ENCODE peak calls at places on chromosomes 11 and 22, in six cellular contexts. One of them, this sample, is unnamed.

GRCh38 chr11:94198718-94199117 is 70.1 kb downstream of the PANX1 start:
- ATAC-seq in right cardiac atrium: no peak
- ATAC-seq in HCT116: no peak
- ATAC-seq in left lung: no peak
- ATAC-seq in mucosa of descending colon: no peak
- ATAC-seq in stimulated activated naive CD8-positive, alpha-beta T cell treated with anti-CD3 and anti-CD28 coated beads, Interleukin-15, Interleukin-2, amounts not matched to agents 100 U/mL and 50 U/mL, for 24 hours: no peak
- ATAC-seq in this sample: no peak

GRCh38 chr22:29136715-29137700 is 64.2 kb downstream of the KREMEN1 start:
- ATAC-seq in left lung: no peak
- ATAC-seq in stimulated activated naive CD8-positive, alpha-beta T cell treated with anti-CD3 and anti-CD28 coated beads, Interleukin-15, Interleukin-2, amounts not matched to agents 100 U/mL and 50 U/mL, for 24 hours: no peak
- ATAC-seq in right cardiac atrium: no peak
- ATAC-seq in mucosa of descending colon: no peak
- ATAC-seq in HCT116: no peak
- ATAC-seq in this sample: no peak

GRCh38 chr11:116792869-116793475 is 1.3 kb upstream of the APOA5 start:
- ATAC-seq in stimulated activated naive CD8-positive, alpha-beta T cell treated with anti-CD3 and anti-CD28 coated beads, Interleukin-15, Interleukin-2, amounts not matched to agents 100 U/mL and 50 U/mL, for 24 hours: no peak
- ATAC-seq in mucosa of descending colon: no peak
- ATAC-seq in right cardiac atrium: no peak
- ATAC-seq in HCT116: no peak
- ATAC-seq in left lung: no peak
- ATAC-seq in this sample: no peak

GRCh38 chr11:124951341-124951740 is 2.7 kb upstream of the CCDC15 start:
- ATAC-seq in right cardiac atrium: no peak
- ATAC-seq in left lung: no peak
- ATAC-seq in mucosa of descending colon: no peak
- ATAC-seq in HCT116: no peak
- ATAC-seq in stimulated activated naive CD8-positive, alpha-beta T cell treated with anti-CD3 and anti-CD28 coated beads, Interleukin-15, Interleukin-2, amounts not matched to agents 100 U/mL and 50 U/mL, for 24 hours: no peak
- ATAC-seq in this sample: no peak

GRCh38 chr11:67015048-67015447 is 7.9 kb upstream of the SYT12 start:
- ATAC-seq in stimulated activated naive CD8-positive, alpha-beta T cell treated with anti-CD3 and anti-CD28 coated beads, Interleukin-15, Interleukin-2, amounts not matched to agents 100 U/mL and 50 U/mL, for 24 hours: no peak
- ATAC-seq in mucosa of descending colon: no peak
- ATAC-seq in right cardiac atrium: no peak
- ATAC-seq in HCT116: no peak
- ATAC-seq in left lung: no peak
- ATAC-seq in this sample: no peak

GRCh38 chr22:22835242-22835641 is 52.4 kb upstream of the IGLL5 start:
- ATAC-seq in mucosa of descending colon: no peak
- ATAC-seq in HCT116: no peak
- ATAC-seq in stimulated activated naive CD8-positive, alpha-beta T cell treated with anti-CD3 and anti-CD28 coated beads, Interleukin-15, Interleukin-2, amounts not matched to agents 100 U/mL and 50 U/mL, for 24 hours: no peak
- ATAC-seq in right cardiac atrium: no peak
- ATAC-seq in left lung: no peak
- ATAC-seq in this sample: no peak

GRCh38 chr11:25625094-25625493 is 706.8 kb upstream of the ANO3 start:
- ATAC-seq in mucosa of descending colon: no peak
- ATAC-seq in left lung: no peak
- ATAC-seq in right cardiac atrium: no peak
- ATAC-seq in stimulated activated naive CD8-positive, alpha-beta T cell treated with anti-CD3 and anti-CD28 coated beads, Interleukin-15, Interleukin-2, amounts not matched to agents 100 U/mL and 50 U/mL, for 24 hours: no peak
- ATAC-seq in HCT116: no peak
- ATAC-seq in this sample: no peak

GRCh38 chr11:120566176-120566575 is 54.6 kb downstream of the GRIK4 start:
- ATAC-seq in left lung: no peak
- ATAC-seq in mucosa of descending colon: no peak
- ATAC-seq in stimulated activated naive CD8-positive, alpha-beta T cell treated with anti-CD3 and anti-CD28 coated beads, Interleukin-15, Interleukin-2, amounts not matched to agents 100 U/mL and 50 U/mL, for 24 hours: no peak
- ATAC-seq in right cardiac atrium: no peak
- ATAC-seq in HCT116: peak
- ATAC-seq in this sample: no peak

GRCh38 chr11:14544611-14545010 is 24.4 kb upstream of the PSMA1 start:
- ATAC-seq in stimulated activated naive CD8-positive, alpha-beta T cell treated with anti-CD3 and anti-CD28 coated beads, Interleukin-15, Interleukin-2, amounts not matched to agents 100 U/mL and 50 U/mL, for 24 hours: peak
- ATAC-seq in right cardiac atrium: no peak
- ATAC-seq in mucosa of descending colon: no peak
- ATAC-seq in HCT116: no peak
- ATAC-seq in left lung: no peak
- ATAC-seq in this sample: peak

GRCh38 chr11:9138612-9139579 is 47.5 kb upstream of the SCUBE2 start:
- ATAC-seq in mucosa of descending colon: peak
- ATAC-seq in left lung: peak
- ATAC-seq in right cardiac atrium: peak
- ATAC-seq in HCT116: peak
- ATAC-seq in stimulated activated naive CD8-positive, alpha-beta T cell treated with anti-CD3 and anti-CD28 coated beads, Interleukin-15, Interleukin-2, amounts not matched to agents 100 U/mL and 50 U/mL, for 24 hours: no peak
- ATAC-seq in this sample: no peak

GRCh38 chr22:33401291-33401690 is 343.1 kb upstream of the SYN3 start:
- ATAC-seq in right cardiac atrium: no peak
- ATAC-seq in stimulated activated naive CD8-positive, alpha-beta T cell treated with anti-CD3 and anti-CD28 coated beads, Interleukin-15, Interleukin-2, amounts not matched to agents 100 U/mL and 50 U/mL, for 24 hours: no peak
- ATAC-seq in HCT116: no peak
- ATAC-seq in left lung: no peak
- ATAC-seq in mucosa of descending colon: no peak
- ATAC-seq in this sample: no peak

GRCh38 chr11:132402056-132402684 is 1031.8 kb downstream of the NTM start:
- ATAC-seq in HCT116: no peak
- ATAC-seq in mucosa of descending colon: peak
- ATAC-seq in right cardiac atrium: peak
- ATAC-seq in left lung: peak
- ATAC-seq in stimulated activated naive CD8-positive, alpha-beta T cell treated with anti-CD3 and anti-CD28 coated beads, Interleukin-15, Interleukin-2, amounts not matched to agents 100 U/mL and 50 U/mL, for 24 hours: no peak
- ATAC-seq in this sample: no peak

GRCh38 chr22:27880778-27881394 is 38.2 kb downstream of the PITPNB start:
- ATAC-seq in right cardiac atrium: peak
- ATAC-seq in stimulated activated naive CD8-positive, alpha-beta T cell treated with anti-CD3 and anti-CD28 coated beads, Interleukin-15, Interleukin-2, amounts not matched to agents 100 U/mL and 50 U/mL, for 24 hours: peak
- ATAC-seq in mucosa of descending colon: peak
- ATAC-seq in HCT116: peak
- ATAC-seq in left lung: peak
- ATAC-seq in this sample: no peak

GRCh38 chr22:40560551-40560950 is 76.0 kb downstream of the MRTFA start:
- ATAC-seq in mucosa of descending colon: no peak
- ATAC-seq in left lung: no peak
- ATAC-seq in right cardiac atrium: no peak
- ATAC-seq in stimulated activated naive CD8-positive, alpha-beta T cell treated with anti-CD3 and anti-CD28 coated beads, Interleukin-15, Interleukin-2, amounts not matched to agents 100 U/mL and 50 U/mL, for 24 hours: no peak
- ATAC-seq in HCT116: no peak
- ATAC-seq in this sample: no peak

GRCh38 chr11:117218133-117218915 is 13.5 kb downstream of the PCSK7 start:
- ATAC-seq in stimulated activated naive CD8-positive, alpha-beta T cell treated with anti-CD3 and anti-CD28 coated beads, Interleukin-15, Interleukin-2, amounts not matched to agents 100 U/mL and 50 U/mL, for 24 hours: no peak
- ATAC-seq in mucosa of descending colon: no peak
- ATAC-seq in left lung: no peak
- ATAC-seq in HCT116: no peak
- ATAC-seq in right cardiac atrium: peak
- ATAC-seq in this sample: no peak

GRCh38 chr11:73270855-73271477 is 1.2 kb upstream of the P2RY6 start:
- ATAC-seq in left lung: no peak
- ATAC-seq in stimulated activated naive CD8-positive, alpha-beta T cell treated with anti-CD3 and anti-CD28 coated beads, Interleukin-15, Interleukin-2, amounts not matched to agents 100 U/mL and 50 U/mL, for 24 hours: no peak
- ATAC-seq in HCT116: no peak
- ATAC-seq in right cardiac atrium: no peak
- ATAC-seq in mucosa of descending colon: no peak
- ATAC-seq in this sample: no peak

GRCh38 chr11:98423933-98424332 is 596.8 kb upstream of the CNTN5 start:
- ATAC-seq in mucosa of descending colon: no peak
- ATAC-seq in HCT116: no peak
- ATAC-seq in right cardiac atrium: no peak
- ATAC-seq in left lung: no peak
- ATAC-seq in stimulated activated naive CD8-positive, alpha-beta T cell treated with anti-CD3 and anti-CD28 coated beads, Interleukin-15, Interleukin-2, amounts not matched to agents 100 U/mL and 50 U/mL, for 24 hours: no peak
- ATAC-seq in this sample: no peak

GRCh38 chr11:47087801-47088200 is 88.9 kb downstream of the ARFGAP2 start:
- ATAC-seq in stimulated activated naive CD8-positive, alpha-beta T cell treated with anti-CD3 and anti-CD28 coated beads, Interleukin-15, Interleukin-2, amounts not matched to agents 100 U/mL and 50 U/mL, for 24 hours: no peak
- ATAC-seq in mucosa of descending colon: peak
- ATAC-seq in HCT116: no peak
- ATAC-seq in right cardiac atrium: no peak
- ATAC-seq in left lung: no peak
- ATAC-seq in this sample: no peak

GRCh38 chr11:33941637-33942160 is 49.8 kb upstream of the LMO2 start:
- ATAC-seq in stimulated activated naive CD8-positive, alpha-beta T cell treated with anti-CD3 and anti-CD28 coated beads, Interleukin-15, Interleukin-2, amounts not matched to agents 100 U/mL and 50 U/mL, for 24 hours: no peak
- ATAC-seq in right cardiac atrium: peak
- ATAC-seq in left lung: peak
- ATAC-seq in HCT116: peak
- ATAC-seq in mucosa of descending colon: peak
- ATAC-seq in this sample: no peak

GRCh38 chr11:17875908-17876307 is 136.9 kb downstream of the SERGEF start:
- ATAC-seq in left lung: no peak
- ATAC-seq in mucosa of descending colon: no peak
- ATAC-seq in stimulated activated naive CD8-positive, alpha-beta T cell treated with anti-CD3 and anti-CD28 coated beads, Interleukin-15, Interleukin-2, amounts not matched to agents 100 U/mL and 50 U/mL, for 24 hours: no peak
- ATAC-seq in HCT116: no peak
- ATAC-seq in right cardiac atrium: no peak
- ATAC-seq in this sample: no peak

GRCh38 chr11:2677127-2677526 is 22.7 kb downstream of the KCNQ1OT1 start:
- ATAC-seq in stimulated activated naive CD8-positive, alpha-beta T cell treated with anti-CD3 and anti-CD28 coated beads, Interleukin-15, Interleukin-2, amounts not matched to agents 100 U/mL and 50 U/mL, for 24 hours: no peak
- ATAC-seq in mucosa of descending colon: peak
- ATAC-seq in right cardiac atrium: no peak
- ATAC-seq in left lung: peak
- ATAC-seq in HCT116: no peak
- ATAC-seq in this sample: peak

GRCh38 chr22:49724030-49724892 is 103.4 kb downstream of the BRD1 start:
- ATAC-seq in left lung: no peak
- ATAC-seq in HCT116: no peak
- ATAC-seq in mucosa of descending colon: peak
- ATAC-seq in stimulated activated naive CD8-positive, alpha-beta T cell treated with anti-CD3 and anti-CD28 coated beads, Interleukin-15, Interleukin-2, amounts not matched to agents 100 U/mL and 50 U/mL, for 24 hours: peak
- ATAC-seq in right cardiac atrium: no peak
- ATAC-seq in this sample: no peak

GRCh38 chr11:117973446-117973922 is 12.7 kb upstream of the IL10RA start:
- ATAC-seq in stimulated activated naive CD8-positive, alpha-beta T cell treated with anti-CD3 and anti-CD28 coated beads, Interleukin-15, Interleukin-2, amounts not matched to agents 100 U/mL and 50 U/mL, for 24 hours: no peak
- ATAC-seq in left lung: peak
- ATAC-seq in mucosa of descending colon: peak
- ATAC-seq in HCT116: no peak
- ATAC-seq in right cardiac atrium: no peak
- ATAC-seq in this sample: no peak

GRCh38 chr11:34749666-34750659 is 129.1 kb downstream of the EHF start:
- ATAC-seq in left lung: peak
- ATAC-seq in stimulated activated naive CD8-positive, alpha-beta T cell treated with anti-CD3 and anti-CD28 coated beads, Interleukin-15, Interleukin-2, amounts not matched to agents 100 U/mL and 50 U/mL, for 24 hours: no peak
- ATAC-seq in HCT116: no peak
- ATAC-seq in right cardiac atrium: peak
- ATAC-seq in mucosa of descending colon: peak
- ATAC-seq in this sample: no peak

GRCh38 chr11:95149659-95150294 is 60.1 kb downstream of the ENDOD1 start:
- ATAC-seq in HCT116: peak
- ATAC-seq in left lung: no peak
- ATAC-seq in stimulated activated naive CD8-positive, alpha-beta T cell treated with anti-CD3 and anti-CD28 coated beads, Interleukin-15, Interleukin-2, amounts not matched to agents 100 U/mL and 50 U/mL, for 24 hours: no peak
- ATAC-seq in right cardiac atrium: peak
- ATAC-seq in mucosa of descending colon: peak
- ATAC-seq in this sample: no peak

GRCh38 chr22:37043214-37043827 is 8.2 kb upstream of the KCTD17 start:
- ATAC-seq in mucosa of descending colon: peak
- ATAC-seq in HCT116: peak
- ATAC-seq in right cardiac atrium: peak
- ATAC-seq in left lung: no peak
- ATAC-seq in stimulated activated naive CD8-positive, alpha-beta T cell treated with anti-CD3 and anti-CD28 coated beads, Interleukin-15, Interleukin-2, amounts not matched to agents 100 U/mL and 50 U/mL, for 24 hours: no peak
- ATAC-seq in this sample: no peak

GRCh38 chr11:73257342-73258103 is 14.6 kb upstream of the P2RY6 start:
- ATAC-seq in left lung: peak
- ATAC-seq in stimulated activated naive CD8-positive, alpha-beta T cell treated with anti-CD3 and anti-CD28 coated beads, Interleukin-15, Interleukin-2, amounts not matched to agents 100 U/mL and 50 U/mL, for 24 hours: no peak
- ATAC-seq in mucosa of descending colon: peak
- ATAC-seq in right cardiac atrium: peak
- ATAC-seq in HCT116: peak
- ATAC-seq in this sample: peak